ENCODE peak calls at places on chromosomes 6 and 20, in four cellular contexts. One of them, this sample, is unnamed.

GRCh38 chr6:16205377-16206144 is 32.8 kb upstream of the GMPR start:
- DNase-seq in upper lobe of right lung: no peak
- DNase-seq in ELR: peak
- DNase-seq in kidney glomerular epithelial cell: no peak
- DNase-seq in this sample: no peak

GRCh38 chr20:8385247-8385646 is 253.2 kb downstream of the PLCB1 start:
- DNase-seq in upper lobe of right lung: no peak
- DNase-seq in ELR: no peak
- DNase-seq in kidney glomerular epithelial cell: no peak
- DNase-seq in this sample: no peak

GRCh38 chr6:108113557-108114519 is 39.3 kb upstream of the OSTM1 start:
- DNase-seq in upper lobe of right lung: no peak
- DNase-seq in ELR: peak
- DNase-seq in kidney glomerular epithelial cell: peak
- DNase-seq in this sample: peak

GRCh38 chr6:40536442-40536841 is 50.7 kb downstream of the LRFN2 start:
- DNase-seq in upper lobe of right lung: no peak
- DNase-seq in ELR: peak
- DNase-seq in kidney glomerular epithelial cell: no peak
- DNase-seq in this sample: no peak

GRCh38 chr6:48744948-48745347 is 634.0 kb upstream of the PTCHD4 start:
- DNase-seq in upper lobe of right lung: no peak
- DNase-seq in ELR: peak
- DNase-seq in kidney glomerular epithelial cell: no peak
- DNase-seq in this sample: no peak

GRCh38 chr20:15047100-15047499 is 709.7 kb upstream of the FLRT3 start:
- DNase-seq in upper lobe of right lung: no peak
- DNase-seq in ELR: no peak
- DNase-seq in kidney glomerular epithelial cell: no peak
- DNase-seq in this sample: no peak

GRCh38 chr20:35306931-35307517 is 14.8 kb upstream of the FAM83C start:
- DNase-seq in upper lobe of right lung: no peak
- DNase-seq in ELR: peak
- DNase-seq in kidney glomerular epithelial cell: peak
- DNase-seq in this sample: peak

GRCh38 chr6:34056301-34056700 is 89.6 kb downstream of the GRM4 start:
- DNase-seq in upper lobe of right lung: peak
- DNase-seq in ELR: peak
- DNase-seq in kidney glomerular epithelial cell: peak
- DNase-seq in this sample: no peak

GRCh38 chr20:47274449-47275108 is 81.9 kb downstream of the ZMYND8 start:
- DNase-seq in upper lobe of right lung: no peak
- DNase-seq in ELR: peak
- DNase-seq in kidney glomerular epithelial cell: peak
- DNase-seq in this sample: peak

GRCh38 chr20:14093652-14094051 is 98.3 kb downstream of the MACROD2 start:
- DNase-seq in upper lobe of right lung: no peak
- DNase-seq in ELR: no peak
- DNase-seq in kidney glomerular epithelial cell: no peak
- DNase-seq in this sample: no peak

GRCh38 chr6:21996425-21997207 is 300.2 kb downstream of the PRL start:
- DNase-seq in upper lobe of right lung: no peak
- DNase-seq in ELR: no peak
- DNase-seq in kidney glomerular epithelial cell: no peak
- DNase-seq in this sample: no peak

GRCh38 chr6:112172540-112172939 is 81.8 kb downstream of the LAMA4 start:
- DNase-seq in upper lobe of right lung: no peak
- DNase-seq in ELR: no peak
- DNase-seq in kidney glomerular epithelial cell: no peak
- DNase-seq in this sample: no peak

GRCh38 chr20:24681634-24682495 is 212.4 kb downstream of the SYNDIG1 start:
- DNase-seq in upper lobe of right lung: peak
- DNase-seq in ELR: peak
- DNase-seq in kidney glomerular epithelial cell: no peak
- DNase-seq in this sample: peak

GRCh38 chr6:79570802-79571367 is 33.7 kb upstream of the LCA5 start:
- DNase-seq in upper lobe of right lung: no peak
- DNase-seq in ELR: peak
- DNase-seq in kidney glomerular epithelial cell: no peak
- DNase-seq in this sample: peak

GRCh38 chr6:168737481-168737880 is 296.5 kb downstream of the SMOC2 start:
- DNase-seq in upper lobe of right lung: no peak
- DNase-seq in ELR: peak
- DNase-seq in kidney glomerular epithelial cell: peak
- DNase-seq in this sample: no peak

This sample was measured in A172.